ENCODE peak calls at places on chromosome 7, in seven cellular contexts. Z is esophagus squamous epithelium, E is GM12878, V is testis, J is vagina, R is adrenal gland, X is right lobe of liver. M is an unnamed sample. For H3K4me1, the result is how much of the 10 kb centered on the place peaks cover.

GRCh38 chr7:151608031-151608551 is 88.4 kb upstream of the RHEB start:
- DNase-seq in J (no peak), E (no peak), R (peak), V (no peak), Z (no peak), X (no peak), M (no peak)

GRCh38 chr7:32161708-32162107 is 91.5 kb upstream of the PDE1C start:
- DNase-seq in Z (no peak), E (no peak), R (no peak), V (no peak), J (no peak), X (no peak), M (no peak)

GRCh38 chr7:19744075-19744474 is 29.3 kb downstream of the TMEM196 start:
- DNase-seq in V (no peak), Z (no peak), X (no peak), R (no peak), J (no peak), E (no peak), M (no peak)

GRCh38 chr7:107850221-107850620 is 40.8 kb upstream of the DLD start:
- DNase-seq in J (no peak), R (no peak), E (no peak), Z (no peak), X (no peak), V (no peak), M (no peak)

GRCh38 chr7:51315393-51316261 is 982 bp downstream of the COBL start:
- DNase-seq in X (peak), R (peak), V (peak), E (no peak), Z (no peak), J (no peak), M (peak)

GRCh38 chr7:2163565-2163964 is 69.2 kb downstream of the MAD1L1 start:
- DNase-seq in X (no peak), V (no peak), J (no peak), Z (no peak), R (no peak), E (no peak), M (no peak)

GRCh38 chr7:51067757-51068156 is 248.9 kb downstream of the COBL start:
- DNase-seq in Z (no peak), V (peak), E (no peak), X (no peak), R (peak), J (no peak), M (peak)

GRCh38 chr7:88357295-88357694 is 50.6 kb upstream of the STEAP4 start:
- DNase-seq in X (peak), R (peak), Z (no peak), J (no peak), V (peak), E (no peak), M (peak)

GRCh38 chr7:35286986-35287385 is 33.1 kb upstream of the TBX20 start:
- DNase-seq in J (no peak), R (no peak), Z (no peak), X (no peak), E (no peak), V (no peak), M (no peak)

GRCh38 chr7:5653661-5654060 is 127.8 kb downstream of the RNF216 start:
- DNase-seq in R (no peak), J (no peak), V (no peak), E (no peak), X (no peak), Z (no peak), M (no peak)

GRCh38 chr7:92808006-92808405 is 28.4 kb downstream of the CDK6 start:
- DNase-seq in X (no peak), Z (no peak), R (no peak), J (no peak), V (no peak), E (no peak), M (no peak)

GRCh38 chr7:132705146-132705545 is 128.9 kb upstream of the PLXNA4 start:
- DNase-seq in E (no peak), V (no peak), X (no peak), R (no peak), J (no peak), Z (no peak), M (no peak)

GRCh38 chr7:124072603-124073324 is 39.9 kb upstream of the TMEM229A start:
- DNase-seq in X (no peak), E (no peak), J (no peak), Z (no peak), V (no peak), R (no peak), M (no peak)

GRCh38 chr7:31782411-31782991 is 95.5 kb downstream of the PPP1R17 start:
- DNase-seq in E (peak), Z (no peak), V (peak), X (no peak), J (no peak), R (no peak), M (no peak)

GRCh38 chr7:50652400-50653115 is 87.4 kb upstream of the DDC start:
- DNase-seq in Z (no peak), R (no peak), E (no peak), J (peak), X (peak), V (no peak), M (peak)

GRCh38 chr7:74371381-74372059 is 82.2 kb upstream of the GTF2IRD1 start:
- DNase-seq in X (no peak), R (no peak), J (no peak), V (no peak), Z (no peak), E (no peak), M (peak)

GRCh38 chr7:87599336-87599735 is 1.3 kb downstream of the ABCB1 start:
- DNase-seq in Z (no peak), V (no peak), R (peak), E (peak), J (no peak), X (no peak), M (peak)

GRCh38 chr7:112743811-112744210 is 46.4 kb downstream of the TMEM168 start:
- DNase-seq in R (no peak), J (no peak), E (no peak), X (no peak), V (no peak), Z (no peak), M (no peak)

GRCh38 chr7:110987130-110987693 is 103.7 kb upstream of the LRRN3 start:
- DNase-seq in R (no peak), V (no peak), J (no peak), Z (no peak), X (no peak), E (no peak), M (no peak)

GRCh38 chr7:25805027-25805687 is 346.8 kb upstream of the NFE2L3 start:
- DNase-seq in E (no peak), X (no peak), Z (no peak), V (no peak), J (no peak), R (no peak), M (no peak)

GRCh38 chr7:69610675-69611037 is 12.4 kb downstream of the AUTS2 start:
- DNase-seq in R (no peak), V (no peak), J (no peak), Z (no peak), E (no peak), X (no peak), M (no peak)

GRCh38 chr7:106603300-106603699 is 57.7 kb downstream of the CCDC71L start:
- DNase-seq in Z (no peak), V (no peak), X (no peak), R (no peak), E (no peak), J (no peak), M (no peak)

GRCh38 chr7:1591876-1592275 is 22.0 kb upstream of the PSMG3 start:
- DNase-seq in J (no peak), R (no peak), Z (no peak), E (no peak), X (no peak), V (no peak), M (no peak)

GRCh38 chr7:98286701-98287485 is 5.4 kb downstream of the BRI3 start:
- DNase-seq in E (no peak), Z (no peak), R (no peak), J (no peak), X (no peak), V (no peak), M (peak)

GRCh38 chr7:11830004-11830403 is 2.0 kb downstream of the THSD7A start:
- DNase-seq in X (no peak), J (no peak), R (no peak), E (no peak), Z (no peak), V (no peak), M (no peak)
- H3K4me3 ChIP-seq in X (no peak), J (peak), R (no peak), E (no peak), Z (peak), V (no peak), M (no peak)

GRCh38 chr7:27185708-27186449 is 847 bp upstream of the HOXA11 start:
- DNase-seq in J (no peak), R (peak), V (peak), E (no peak), Z (no peak), X (peak), M (peak)
- TF ChIP-seq POLR2A in J (no peak), R (no peak), V (no peak), E (no peak), Z (no peak), X (no peak), M (no peak)

GRCh38 chr7:115005942-115006341 is 84.0 kb downstream of the MDFIC start:
- DNase-seq in R (no peak), J (no peak), Z (no peak), V (no peak), X (peak), E (no peak), M (no peak)
- H3K4me1 ChIP-seq in R (under half), J (under half), Z (under half), V (under half), X (under half), E (under half), M (under half)

DNA sequence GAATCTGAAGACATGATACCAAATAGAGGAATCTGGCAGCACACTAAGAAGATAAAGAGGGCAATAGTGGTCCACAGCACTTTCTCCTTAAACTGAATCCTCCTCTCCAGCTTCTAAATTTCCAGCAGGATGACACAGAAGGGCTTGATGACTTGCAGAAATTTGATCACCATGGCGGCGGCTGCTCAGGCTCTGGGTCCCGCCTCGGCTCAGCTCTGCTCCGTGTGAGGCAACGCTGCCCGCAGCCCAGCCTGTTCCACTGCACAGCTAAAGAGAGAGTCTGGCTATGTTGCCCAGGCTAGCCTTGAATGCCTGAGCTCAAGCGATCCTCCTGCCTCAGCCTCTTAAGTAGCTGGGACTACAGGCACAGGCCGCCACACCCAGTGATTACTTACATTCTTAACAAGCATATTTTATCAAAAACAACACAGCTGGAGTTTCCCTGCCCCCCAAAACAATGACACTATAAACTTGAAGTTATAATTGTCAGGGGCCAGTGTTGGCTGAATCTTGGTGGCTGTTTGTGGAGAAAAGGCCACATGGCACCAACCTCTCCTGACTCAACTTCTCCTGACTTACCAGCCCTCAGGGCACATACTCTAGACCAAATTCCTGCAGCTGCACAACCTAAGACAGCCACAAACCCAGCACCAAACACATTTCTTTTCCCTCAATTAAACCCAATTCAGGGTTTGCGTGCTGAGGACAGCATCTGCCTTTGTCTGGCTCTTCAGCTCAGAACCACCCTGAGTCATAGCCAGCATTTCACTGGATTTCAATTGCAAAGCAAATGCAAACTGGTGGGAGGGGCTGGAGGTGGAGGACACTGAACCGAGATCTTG is 11.6 kb upstream of the TNPO3 start:
- DNase-seq in J (no peak), R (peak), V (no peak), Z (no peak), E (no peak), X (no peak), M (no peak)
- H3K4me3 ChIP-seq in J (no peak), R (no peak), V (no peak), Z (no peak), E (no peak), X (no peak), M (no peak)

M was measured in stomach.